ENCODE peak calls at places on chromosomes 6 and 20, in ten cellular contexts. One of them, this sample, is unnamed.

GRCh38 chr20:11035211-11035610 is 361.4 kb upstream of the JAG1 start:
- DNase-seq in fibroblast of the aortic adventitia: no peak
- DNase-seq in hepatocyte: no peak
- DNase-seq in ascending aorta: peak; percentile 66
- DNase-seq in GM23248: peak; percentile 11
- DNase-seq in H7: no peak
- DNase-seq in colonic mucosa: no peak
- DNase-seq in fibroblast of pulmonary artery: no peak
- DNase-seq in mucosa of descending colon: no peak
- DNase-seq in HL-60: no peak
- DNase-seq in this sample: no peak

GRCh38 chr6:46378882-46379405 is 112.3 kb downstream of the RCAN2 start:
- DNase-seq in fibroblast of the aortic adventitia: no peak
- DNase-seq in hepatocyte: no peak
- DNase-seq in ascending aorta: no peak
- DNase-seq in GM23248: no peak
- DNase-seq in H7: no peak
- DNase-seq in colonic mucosa: peak; percentile 25
- DNase-seq in fibroblast of pulmonary artery: no peak
- DNase-seq in mucosa of descending colon: no peak
- DNase-seq in HL-60: no peak
- DNase-seq in this sample: no peak

GRCh38 chr6:132252113-132252512 is 149.2 kb downstream of the MOXD1 start:
- DNase-seq in fibroblast of the aortic adventitia: no peak
- DNase-seq in hepatocyte: no peak
- DNase-seq in ascending aorta: no peak
- DNase-seq in GM23248: no peak
- DNase-seq in H7: no peak
- DNase-seq in colonic mucosa: no peak
- DNase-seq in fibroblast of pulmonary artery: no peak
- DNase-seq in mucosa of descending colon: no peak
- DNase-seq in HL-60: no peak
- DNase-seq in this sample: no peak

GRCh38 chr6:40536442-40536841 is 50.7 kb downstream of the LRFN2 start:
- DNase-seq in fibroblast of the aortic adventitia: no peak
- DNase-seq in hepatocyte: peak; percentile 42
- DNase-seq in ascending aorta: no peak
- DNase-seq in GM23248: peak; percentile 20
- DNase-seq in H7: peak; percentile 85
- DNase-seq in colonic mucosa: no peak
- DNase-seq in fibroblast of pulmonary artery: no peak
- DNase-seq in mucosa of descending colon: no peak
- DNase-seq in HL-60: no peak
- DNase-seq in this sample: peak; percentile 85

GRCh38 chr6:14074723-14075503 is 42.7 kb upstream of the CD83 start:
- DNase-seq in fibroblast of the aortic adventitia: peak; percentile 59
- DNase-seq in hepatocyte: peak; percentile 44
- DNase-seq in ascending aorta: no peak
- DNase-seq in GM23248: peak; percentile 59
- DNase-seq in H7: no peak
- DNase-seq in colonic mucosa: no peak
- DNase-seq in fibroblast of pulmonary artery: peak; percentile 59
- DNase-seq in mucosa of descending colon: no peak
- DNase-seq in HL-60: no peak
- DNase-seq in this sample: peak; percentile 10

GRCh38 chr20:5719861-5720401 is 30.3 kb upstream of the SHLD1 start:
- DNase-seq in fibroblast of the aortic adventitia: peak; percentile 42
- DNase-seq in hepatocyte: no peak
- DNase-seq in ascending aorta: no peak
- DNase-seq in GM23248: peak; percentile 49
- DNase-seq in H7: no peak
- DNase-seq in colonic mucosa: no peak
- DNase-seq in fibroblast of pulmonary artery: peak; percentile 65
- DNase-seq in mucosa of descending colon: no peak
- DNase-seq in HL-60: no peak
- DNase-seq in this sample: no peak

GRCh38 chr20:13331536-13331935 is 110.5 kb downstream of the ISM1 start:
- DNase-seq in fibroblast of the aortic adventitia: peak; percentile 5
- DNase-seq in hepatocyte: no peak
- DNase-seq in ascending aorta: no peak
- DNase-seq in GM23248: peak; percentile 62
- DNase-seq in H7: no peak
- DNase-seq in colonic mucosa: no peak
- DNase-seq in fibroblast of pulmonary artery: peak; percentile 37
- DNase-seq in mucosa of descending colon: no peak
- DNase-seq in HL-60: no peak
- DNase-seq in this sample: no peak

GRCh38 chr6:3888153-3888957 is 39.2 kb downstream of the FAM50B start:
- DNase-seq in fibroblast of the aortic adventitia: peak; percentile 52
- DNase-seq in hepatocyte: no peak
- DNase-seq in ascending aorta: no peak
- DNase-seq in GM23248: peak; percentile 21
- DNase-seq in H7: no peak
- DNase-seq in colonic mucosa: peak; percentile 44
- DNase-seq in fibroblast of pulmonary artery: no peak
- DNase-seq in mucosa of descending colon: no peak
- DNase-seq in HL-60: no peak
- DNase-seq in this sample: no peak

GRCh38 chr6:148507774-148508173 is 165.1 kb downstream of the SASH1 start:
- DNase-seq in fibroblast of the aortic adventitia: peak; percentile 54
- DNase-seq in hepatocyte: no peak
- DNase-seq in ascending aorta: peak; percentile 83
- DNase-seq in GM23248: peak; percentile 69
- DNase-seq in H7: no peak
- DNase-seq in colonic mucosa: no peak
- DNase-seq in fibroblast of pulmonary artery: peak; percentile 55
- DNase-seq in mucosa of descending colon: no peak
- DNase-seq in HL-60: no peak
- DNase-seq in this sample: no peak

GRCh38 chr6:148508401-148509151 is 165.9 kb downstream of the SASH1 start:
- DNase-seq in fibroblast of the aortic adventitia: peak; percentile 81
- DNase-seq in hepatocyte: peak; percentile 27
- DNase-seq in ascending aorta: no peak
- DNase-seq in GM23248: peak; percentile 92
- DNase-seq in H7: peak; percentile 34
- DNase-seq in colonic mucosa: no peak
- DNase-seq in fibroblast of pulmonary artery: peak; percentile 70
- DNase-seq in mucosa of descending colon: no peak
- DNase-seq in HL-60: no peak
- DNase-seq in this sample: peak; percentile 70

GRCh38 chr6:148513145-148514071 is 170.8 kb downstream of the SASH1 start:
- DNase-seq in fibroblast of the aortic adventitia: peak; percentile 85
- DNase-seq in hepatocyte: no peak
- DNase-seq in ascending aorta: peak; percentile 64
- DNase-seq in GM23248: peak; percentile 86
- DNase-seq in H7: peak; percentile 67
- DNase-seq in colonic mucosa: no peak
- DNase-seq in fibroblast of pulmonary artery: peak; percentile 60
- DNase-seq in mucosa of descending colon: no peak
- DNase-seq in HL-60: no peak
- DNase-seq in this sample: peak; percentile 40

GRCh38 chr6:148509789-148510581 is 167.3 kb downstream of the SASH1 start:
- DNase-seq in fibroblast of the aortic adventitia: peak; percentile 98
- DNase-seq in hepatocyte: peak; percentile 56
- DNase-seq in ascending aorta: peak; percentile 89
- DNase-seq in GM23248: peak; percentile 98
- DNase-seq in H7: no peak
- DNase-seq in colonic mucosa: peak; percentile 45
- DNase-seq in fibroblast of pulmonary artery: peak; percentile 97
- DNase-seq in mucosa of descending colon: peak; percentile 63
- DNase-seq in HL-60: peak; percentile 88
- DNase-seq in this sample: peak; percentile 65

DNA sequence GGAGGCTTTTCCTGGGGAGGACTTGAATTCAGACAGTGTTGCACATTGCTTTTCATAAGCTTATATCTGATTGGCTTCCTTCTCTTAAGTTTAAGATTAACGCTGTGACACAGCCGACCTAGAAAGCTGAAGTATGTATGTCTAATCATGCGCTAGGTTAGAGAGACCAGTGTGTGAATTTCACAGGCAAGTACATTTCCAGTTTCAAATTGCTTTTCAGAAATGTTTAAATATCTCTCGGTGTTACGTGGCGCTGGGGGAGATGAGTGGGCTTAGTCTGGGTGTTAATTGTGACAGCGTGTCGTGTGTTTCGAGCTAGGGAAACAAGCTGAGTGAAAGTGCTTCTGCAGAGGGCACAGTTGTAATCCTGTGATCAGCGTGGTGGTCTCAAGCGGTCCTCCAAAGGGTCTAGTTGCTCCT is 166.5 kb downstream of the SASH1 start:
- DNase-seq in fibroblast of the aortic adventitia: peak; percentile 76
- DNase-seq in hepatocyte: no peak
- DNase-seq in ascending aorta: no peak
- DNase-seq in GM23248: peak; percentile 77
- DNase-seq in H7: no peak
- DNase-seq in colonic mucosa: no peak
- DNase-seq in fibroblast of pulmonary artery: peak; percentile 71
- DNase-seq in mucosa of descending colon: no peak
- DNase-seq in HL-60: no peak
- DNase-seq in this sample: no peak
- H3K4me3 ChIP-seq in fibroblast of the aortic adventitia: peak overlapping the region; percentile 82
- H3K4me3 ChIP-seq in hepatocyte: peak overlapping the region; percentile 58
- H3K4me3 ChIP-seq in ascending aorta: peak overlapping the region; percentile 51
- H3K4me3 ChIP-seq in GM23248: peak overlapping the region; percentile 96
- H3K4me3 ChIP-seq in H7: no peak overlapping the region
- H3K4me3 ChIP-seq in colonic mucosa: peak overlapping the region; percentile 12
- H3K4me3 ChIP-seq in fibroblast of pulmonary artery: peak overlapping the region; percentile 45
- H3K4me3 ChIP-seq in mucosa of descending colon: no peak overlapping the region
- H3K4me3 ChIP-seq in HL-60: no peak overlapping the region
- H3K4me3 ChIP-seq in this sample: no peak overlapping the region

GRCh38 chr20:35884541-35884865 is 69.8 kb downstream of the SCAND1 start:
- DNase-seq in fibroblast of the aortic adventitia: no peak
- DNase-seq in hepatocyte: no peak
- DNase-seq in ascending aorta: no peak
- DNase-seq in GM23248: no peak
- DNase-seq in H7: no peak
- DNase-seq in colonic mucosa: no peak
- DNase-seq in fibroblast of pulmonary artery: no peak
- DNase-seq in mucosa of descending colon: no peak
- DNase-seq in HL-60: no peak
- DNase-seq in this sample: no peak

GRCh38 chr20:35883341-35883777 is 70.9 kb downstream of the SCAND1 start:
- DNase-seq in fibroblast of the aortic adventitia: no peak
- DNase-seq in hepatocyte: no peak
- DNase-seq in ascending aorta: no peak
- DNase-seq in GM23248: peak; percentile 27
- DNase-seq in H7: no peak
- DNase-seq in colonic mucosa: no peak
- DNase-seq in fibroblast of pulmonary artery: peak; percentile 17
- DNase-seq in mucosa of descending colon: no peak
- DNase-seq in HL-60: no peak
- DNase-seq in this sample: peak; percentile 68

GRCh38 chr20:35885212-35885611 is 69.1 kb downstream of the SCAND1 start:
- DNase-seq in fibroblast of the aortic adventitia: no peak
- DNase-seq in hepatocyte: no peak
- DNase-seq in ascending aorta: no peak
- DNase-seq in GM23248: no peak
- DNase-seq in H7: no peak
- DNase-seq in colonic mucosa: no peak
- DNase-seq in fibroblast of pulmonary artery: no peak
- DNase-seq in mucosa of descending colon: no peak
- DNase-seq in HL-60: no peak
- DNase-seq in this sample: no peak

GRCh38 chr20:35881676-35882075 is 72.6 kb downstream of the SCAND1 start:
- DNase-seq in fibroblast of the aortic adventitia: no peak
- DNase-seq in hepatocyte: no peak
- DNase-seq in ascending aorta: no peak
- DNase-seq in GM23248: no peak
- DNase-seq in H7: no peak
- DNase-seq in colonic mucosa: no peak
- DNase-seq in fibroblast of pulmonary artery: no peak
- DNase-seq in mucosa of descending colon: no peak
- DNase-seq in HL-60: no peak
- DNase-seq in this sample: no peak

DNA sequence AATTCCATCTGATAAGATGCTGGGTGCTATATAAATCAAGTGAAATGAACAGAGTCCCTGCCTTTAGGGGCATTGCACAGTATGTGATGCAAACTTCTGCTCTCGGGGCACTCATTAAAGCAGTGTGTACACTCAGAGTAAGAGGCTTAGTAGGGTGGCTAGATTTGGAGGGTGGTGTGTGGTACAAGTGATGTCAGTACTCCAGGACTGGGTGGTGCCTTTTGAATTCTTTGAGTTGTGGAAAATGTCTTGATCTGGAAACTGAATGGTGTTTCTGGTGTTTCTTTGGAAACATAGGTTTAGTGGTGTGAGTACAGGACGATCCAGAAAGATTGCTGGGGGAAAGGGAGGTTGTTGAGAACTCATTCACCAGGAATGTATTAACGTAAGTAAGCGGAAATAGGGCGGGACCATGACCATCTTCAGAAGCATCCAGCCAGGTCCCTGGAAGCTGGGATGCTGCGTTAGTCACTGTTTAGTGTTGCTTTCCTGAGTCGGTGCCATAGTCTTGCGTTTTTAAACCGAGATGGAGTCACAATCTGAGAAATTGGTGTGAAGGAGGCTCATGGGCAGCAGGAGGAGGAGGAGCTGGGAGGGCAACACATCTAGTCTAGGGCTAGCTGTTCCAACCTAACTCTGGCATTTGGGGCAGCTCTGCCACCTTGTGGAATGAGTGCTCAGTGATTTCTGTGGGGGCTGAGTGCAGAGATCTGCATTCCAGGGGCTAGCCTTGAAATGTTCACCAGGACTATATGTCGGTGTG is 70.3 kb downstream of the SCAND1 start:
- DNase-seq in fibroblast of the aortic adventitia: peak; percentile 100
- DNase-seq in hepatocyte: peak; percentile 84
- DNase-seq in ascending aorta: peak; percentile 97
- DNase-seq in GM23248: peak; percentile 100
- DNase-seq in H7: peak; percentile 65
- DNase-seq in colonic mucosa: peak; percentile 63
- DNase-seq in fibroblast of pulmonary artery: peak; percentile 100
- DNase-seq in mucosa of descending colon: no peak
- DNase-seq in HL-60: no peak
- DNase-seq in this sample: peak; percentile 90
- H3K4me3 ChIP-seq in fibroblast of the aortic adventitia: peak overlapping the region; percentile 47
- H3K4me3 ChIP-seq in hepatocyte: no peak overlapping the region
- H3K4me3 ChIP-seq in ascending aorta: no peak overlapping the region
- H3K4me3 ChIP-seq in GM23248: peak overlapping the region; percentile 57
- H3K4me3 ChIP-seq in H7: no peak overlapping the region
- H3K4me3 ChIP-seq in colonic mucosa: no peak overlapping the region
- H3K4me3 ChIP-seq in fibroblast of pulmonary artery: peak overlapping the region; percentile 33
- H3K4me3 ChIP-seq in mucosa of descending colon: no peak overlapping the region
- H3K4me3 ChIP-seq in HL-60: no peak overlapping the region
- H3K4me3 ChIP-seq in this sample: no peak overlapping the region

GRCh38 chr6:32529697-32530429 is at the start of gene HLA-DRB5:
- DNase-seq in fibroblast of the aortic adventitia: no peak
- DNase-seq in hepatocyte: no peak
- DNase-seq in ascending aorta: peak; percentile 55
- DNase-seq in GM23248: no peak
- DNase-seq in H7: no peak
- DNase-seq in colonic mucosa: no peak
- DNase-seq in fibroblast of pulmonary artery: peak; percentile 1
- DNase-seq in mucosa of descending colon: no peak
- DNase-seq in HL-60: peak; percentile 0
- DNase-seq in this sample: peak; percentile 29
- H3K4me3 ChIP-seq in fibroblast of the aortic adventitia: no peak within 1 kb of the TSS
- H3K4me3 ChIP-seq in hepatocyte: no peak within 1 kb of the TSS
- H3K4me3 ChIP-seq in ascending aorta: no peak within 1 kb of the TSS
- H3K4me3 ChIP-seq in GM23248: no peak within 1 kb of the TSS
- H3K4me3 ChIP-seq in H7: no peak within 1 kb of the TSS
- H3K4me3 ChIP-seq in colonic mucosa: no peak within 1 kb of the TSS
- H3K4me3 ChIP-seq in fibroblast of pulmonary artery: no peak within 1 kb of the TSS
- H3K4me3 ChIP-seq in mucosa of descending colon: no peak within 1 kb of the TSS
- H3K4me3 ChIP-seq in HL-60: no peak within 1 kb of the TSS
- H3K4me3 ChIP-seq in this sample: no peak within 1 kb of the TSS

DNA sequence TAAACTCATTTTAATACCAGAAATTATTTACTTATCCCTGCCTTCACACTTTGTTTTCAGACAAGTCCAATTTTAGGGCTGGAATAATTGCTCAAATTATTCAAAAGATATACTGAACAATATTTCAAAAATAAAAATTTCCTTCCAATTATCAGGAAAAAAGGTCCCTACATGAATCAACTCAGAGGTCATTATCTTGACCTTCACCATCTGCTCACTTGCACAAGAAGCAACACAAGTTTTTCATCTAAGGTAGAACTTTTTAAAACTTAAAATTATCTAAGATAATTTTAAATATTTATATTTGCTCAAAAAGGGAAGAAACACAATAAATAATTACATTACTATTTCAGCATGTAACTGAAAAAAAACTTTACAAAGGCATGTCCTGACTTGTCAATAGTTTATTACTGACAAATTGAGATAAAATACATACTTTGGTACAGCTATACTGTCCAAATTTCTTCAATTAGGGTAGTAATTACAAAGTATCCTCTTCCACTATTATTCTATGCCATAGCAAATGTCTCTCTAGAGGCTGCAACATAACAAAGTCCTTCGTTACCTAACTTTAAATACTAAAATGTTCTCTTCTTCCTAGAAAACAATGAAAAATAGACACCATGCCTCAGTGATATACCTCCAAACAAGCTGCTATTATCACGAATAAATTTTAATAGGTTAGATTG is 2.4 kb downstream of the CEP85L start:
- DNase-seq in fibroblast of the aortic adventitia: peak; percentile 21
- DNase-seq in hepatocyte: no peak
- DNase-seq in ascending aorta: no peak
- DNase-seq in GM23248: peak; percentile 12
- DNase-seq in H7: no peak
- DNase-seq in colonic mucosa: no peak
- DNase-seq in fibroblast of pulmonary artery: no peak
- DNase-seq in mucosa of descending colon: no peak
- DNase-seq in HL-60: no peak
- DNase-seq in this sample: no peak
- H3K4me3 ChIP-seq in fibroblast of the aortic adventitia: peak overlapping the region; percentile 82
- H3K4me3 ChIP-seq in hepatocyte: peak overlapping the region; percentile 95
- H3K4me3 ChIP-seq in ascending aorta: peak overlapping the region; percentile 77
- H3K4me3 ChIP-seq in GM23248: peak overlapping the region; percentile 89
- H3K4me3 ChIP-seq in H7: no peak overlapping the region
- H3K4me3 ChIP-seq in colonic mucosa: no peak overlapping the region
- H3K4me3 ChIP-seq in fibroblast of pulmonary artery: peak overlapping the region; percentile 85
- H3K4me3 ChIP-seq in mucosa of descending colon: no peak overlapping the region
- H3K4me3 ChIP-seq in HL-60: no peak overlapping the region
- H3K4me3 ChIP-seq in this sample: no peak overlapping the region